ENCODE peak calls at places on chromosomes 1 and 21, in ten cellular contexts. S is lower leg skin; X is NCI-H2107; Y is neural progenitor cell; T is amygdala; G is putamen; O is BJ; V is ovary; D is omental fat pad; K is stimulated activated CD4-positive, alpha-beta T cell treated with anti-CD3 and anti-CD28 coated beads, Interleukin-4, amount 100 ng/mL, for 1 hour. R is an unnamed sample.

GRCh38 chr21:30306821-30307330 is 13.2 kb downstream of the KRTAP26-1 start:
- DNase-seq in X (no peak), T (no peak), K (no peak), D (no peak), Y (no peak), O (no peak), V (no peak), S (no peak), G (no peak), R (no peak)

GRCh38 chr1:62784509-62785365 is 805 bp downstream of the ATG4C start:
- DNase-seq in Y (no peak), V (no peak), K (no peak), X (no peak), D (no peak), O (no peak), S (no peak), G (peak), T (no peak), R (no peak)

GRCh38 chr1:69305621-69306020 is 262.1 kb upstream of the LRRC7 start:
- DNase-seq in V (no peak), Y (peak), X (no peak), G (no peak), K (no peak), D (no peak), O (no peak), S (no peak), T (no peak), R (no peak)

GRCh38 chr1:113875714-113876113 is 4.2 kb upstream of the PTPN22 start:
- DNase-seq in D (no peak), X (no peak), T (no peak), V (no peak), S (no peak), K (no peak), Y (no peak), O (no peak), G (no peak), R (no peak)

GRCh38 chr1:6603851-6604558 is 1.3 kb upstream of the KLHL21 start:
- DNase-seq in G (no peak), T (no peak), X (no peak), O (peak), V (peak), S (peak), D (peak), K (no peak), Y (peak), R (peak)

GRCh38 chr1:209657140-209657879 is 5.1 kb upstream of the LAMB3 start:
- DNase-seq in K (no peak), S (no peak), V (no peak), D (no peak), G (no peak), X (no peak), Y (no peak), O (no peak), T (no peak), R (peak)

GRCh38 chr1:111629190-111629954 is 9.8 kb downstream of the RAP1A start:
- DNase-seq in G (no peak), X (no peak), D (no peak), T (no peak), O (no peak), Y (no peak), S (no peak), V (no peak), K (no peak), R (no peak)

GRCh38 chr1:218408942-218409341 is 63.8 kb downstream of the TGFB2 start:
- DNase-seq in D (no peak), G (no peak), X (no peak), V (no peak), O (no peak), T (no peak), Y (peak), S (no peak), K (no peak), R (no peak)

GRCh38 chr1:101769520-101769919 is 227.2 kb downstream of the OLFM3 start:
- DNase-seq in G (no peak), D (no peak), O (no peak), Y (peak), T (no peak), S (no peak), V (no peak), X (no peak), K (no peak), R (peak)

GRCh38 chr1:3959361-3959760 is 59.3 kb upstream of the C1orf174 start:
- DNase-seq in O (no peak), X (no peak), T (no peak), K (no peak), G (no peak), Y (peak), S (no peak), D (no peak), V (no peak), R (no peak)

GRCh38 chr1:229624906-229625871 is 733 bp downstream of the TAF5L start:
- DNase-seq in X (peak), S (peak), V (no peak), G (peak), O (no peak), Y (peak), D (peak), T (no peak), K (peak), R (peak)

GRCh38 chr1:167995038-167995437 is 58.2 kb upstream of the MPC2 start:
- DNase-seq in O (no peak), X (no peak), V (no peak), G (no peak), K (no peak), D (no peak), Y (no peak), T (no peak), S (no peak), R (no peak)

GRCh38 chr1:201011616-201012015 is 11.9 kb downstream of the KIF21B start:
- DNase-seq in O (no peak), D (no peak), X (no peak), S (no peak), K (no peak), Y (no peak), T (no peak), G (no peak), V (no peak), R (no peak)

GRCh38 chr21:27062441-27062840 is 95.6 kb upstream of the ADAMTS5 start:
- DNase-seq in G (no peak), V (no peak), S (no peak), D (no peak), X (no peak), K (no peak), T (no peak), Y (no peak), O (no peak), R (no peak)

GRCh38 chr1:2596530-2597333 is 10.2 kb downstream of the PRXL2B start:
- DNase-seq in O (no peak), T (no peak), G (no peak), K (no peak), Y (no peak), V (no peak), S (no peak), D (no peak), X (no peak), R (no peak)

GRCh38 chr1:245129811-245130210 is 25.0 kb upstream of the KIF26B start:
- DNase-seq in X (no peak), S (no peak), G (no peak), V (no peak), Y (no peak), D (no peak), K (no peak), T (no peak), O (no peak), R (no peak)

GRCh38 chr1:220575718-220576497 is 48.0 kb downstream of the MARK1 start:
- DNase-seq in O (no peak), Y (no peak), V (no peak), K (no peak), X (no peak), G (no peak), S (no peak), T (no peak), D (no peak), R (no peak)

GRCh38 chr1:1037366-1038327 is 17.7 kb downstream of the AGRN start:
- DNase-seq in T (no peak), S (no peak), Y (no peak), V (no peak), K (no peak), G (no peak), D (no peak), O (no peak), X (no peak), R (no peak)

GRCh38 chr1:9121891-9122409 is 7.0 kb downstream of the GPR157 start:
- DNase-seq in V (no peak), O (no peak), S (no peak), X (no peak), G (no peak), K (peak), T (no peak), D (no peak), Y (no peak), R (no peak)

GRCh38 chr1:68363346-68363745 is 86.4 kb downstream of the RPE65 start:
- DNase-seq in X (no peak), G (no peak), T (no peak), Y (no peak), K (no peak), S (no peak), O (no peak), V (no peak), D (no peak), R (no peak)

GRCh38 chr1:200302192-200302892 is 107.5 kb downstream of the ZNF281 start:
- DNase-seq in X (peak), T (peak), D (no peak), O (no peak), G (peak), V (no peak), K (peak), S (no peak), Y (peak), R (no peak)

GRCh38 chr1:212459656-212460055 is 26.9 kb downstream of the NENF start:
- DNase-seq in X (no peak), D (no peak), Y (no peak), G (peak), O (no peak), V (no peak), K (no peak), T (no peak), S (no peak), R (no peak)

GRCh38 chr1:145906954-145907755 is 2.7 kb downstream of the ITGA10 start:
- DNase-seq in S (no peak), V (no peak), Y (no peak), X (no peak), D (no peak), T (no peak), O (no peak), G (no peak), K (no peak), R (no peak)

GRCh38 chr1:177281901-177282300 is 111.1 kb downstream of the BRINP2 start:
- DNase-seq in Y (peak), V (no peak), G (peak), D (no peak), O (no peak), T (no peak), S (no peak), X (no peak), K (no peak), R (no peak)

GRCh38 chr1:147388969-147389368 is 146.5 kb downstream of the CHD1L start:
- DNase-seq in O (no peak), X (no peak), T (no peak), G (no peak), V (no peak), S (no peak), D (no peak), Y (no peak), K (no peak), R (no peak)

GRCh38 chr1:192489046-192489445 is 86.5 kb upstream of the RGS1 start:
- DNase-seq in V (no peak), Y (no peak), T (no peak), D (no peak), K (no peak), G (no peak), O (peak), X (no peak), S (no peak), R (no peak)

GRCh38 chr1:7152655-7153054 is 367.4 kb downstream of the CAMTA1 start:
- DNase-seq in S (no peak), Y (no peak), X (no peak), V (no peak), G (no peak), K (no peak), T (no peak), D (no peak), O (no peak), R (no peak)

GRCh38 chr1:240739139-240739538 is 127.2 kb upstream of the GREM2 start:
- DNase-seq in X (no peak), Y (no peak), V (no peak), O (no peak), T (no peak), G (no peak), D (no peak), S (no peak), K (no peak), R (no peak)

GRCh38 chr1:75724472-75725022 is at the start of gene ACADM:
- DNase-seq in K (peak), X (peak), D (peak), O (peak), V (peak), G (peak), S (peak), Y (peak), T (peak), R (peak)

GRCh38 chr1:170307426-170307825 is 161.7 kb downstream of the NTMT2 start:
- DNase-seq in S (no peak), O (no peak), G (no peak), V (no peak), D (no peak), X (no peak), Y (no peak), K (no peak), T (no peak), R (no peak)

GRCh38 chr1:74629283-74629682 is 44.3 kb downstream of the ERICH3 start:
- DNase-seq in G (no peak), T (no peak), O (no peak), S (no peak), V (no peak), D (no peak), K (no peak), X (no peak), Y (peak), R (no peak)